ENCODE peak calls at places on chromosome 15, in four cellular contexts. L, U, Z and A are unnamed samples. For H3K27me3, the result is how much of the 10 kb centered on the place peaks cover.

GRCh38 chr15:42373274-42373673 is 14.0 kb downstream of the CAPN3 start:
- DNase-seq in L (no peak), U (peak), Z (no peak), A (no peak)

GRCh38 chr15:67145710-67146109 is 80.3 kb downstream of the SMAD3 start:
- DNase-seq in L (no peak), U (no peak), Z (no peak), A (no peak)

GRCh38 chr15:98150531-98150930 is 190.0 kb downstream of the ARRDC4 start:
- DNase-seq in L (no peak), U (no peak), Z (no peak), A (no peak)

GRCh38 chr15:90259524-90259923 is 5.9 kb upstream of the NGRN start:
- DNase-seq in L (no peak), U (no peak), Z (no peak), A (no peak)

GRCh38 chr15:71096676-71097075 is 18.6 kb upstream of the THSD4 start:
- DNase-seq in L (no peak), U (no peak), Z (no peak), A (no peak)

GRCh38 chr15:83323296-83323711 is 38.8 kb upstream of the BNC1 start:
- DNase-seq in L (no peak), U (no peak), Z (no peak), A (no peak)

GRCh38 chr15:31300208-31300661 is 26.4 kb upstream of the KLF13 start:
- DNase-seq in L (no peak), U (peak), Z (peak), A (peak)

GRCh38 chr15:25846377-25846776 is 16.8 kb downstream of the ATP10A start:
- DNase-seq in L (no peak), U (no peak), Z (no peak), A (no peak)

GRCh38 chr15:56805466-56806146 is 72.3 kb upstream of the ZNF280D start:
- DNase-seq in L (no peak), U (no peak), Z (no peak), A (no peak)

GRCh38 chr15:44034334-44034733 is 160.7 kb downstream of the FRMD5 start:
- DNase-seq in L (no peak), U (no peak), Z (no peak), A (no peak)

GRCh38 chr15:39597751-39598185 is 16.9 kb downstream of the THBS1 start:
- DNase-seq in L (no peak), U (no peak), Z (no peak), A (no peak)

GRCh38 chr15:71294636-71295241 is 179.5 kb downstream of the THSD4 start:
- DNase-seq in L (no peak), U (no peak), Z (no peak), A (no peak)

GRCh38 chr15:101051291-101052030 is 132.3 kb downstream of the LRRK1 start:
- DNase-seq in L (no peak), U (no peak), Z (no peak), A (peak)

GRCh38 chr15:77017761-77018720 is 23.1 kb downstream of the PSTPIP1 start:
- DNase-seq in L (no peak), U (no peak), Z (no peak), A (no peak)

GRCh38 chr15:77020348-77021087 is 25.6 kb downstream of the PSTPIP1 start:
- DNase-seq in L (no peak), U (no peak), Z (no peak), A (no peak)

GRCh38 chr15:77021088-77021481 is 26.2 kb downstream of the PSTPIP1 start:
- DNase-seq in L (no peak), U (no peak), Z (no peak), A (no peak)

GRCh38 chr15:77018796-77019475 is 24.0 kb downstream of the PSTPIP1 start:
- DNase-seq in L (no peak), U (no peak), Z (no peak), A (no peak)

GRCh38 chr15:77019476-77020331 is 24.8 kb downstream of the PSTPIP1 start:
- DNase-seq in L (no peak), U (no peak), Z (no peak), A (no peak)
- H3K4me3 ChIP-seq in L (no peak), U (no peak), Z (no peak), A (no peak)

GRCh38 chr15:38128389-38128788 is 124.2 kb upstream of the SPRED1 start:
- DNase-seq in L (no peak), U (no peak), Z (no peak), A (no peak)

GRCh38 chr15:38130200-38130567 is 122.5 kb upstream of the SPRED1 start:
- DNase-seq in L (peak), U (no peak), Z (no peak), A (no peak)

GRCh38 chr15:38134252-38134651 is 118.4 kb upstream of the SPRED1 start:
- DNase-seq in L (no peak), U (no peak), Z (no peak), A (no peak)

GRCh38 chr15:38129531-38130199 is 123.0 kb upstream of the SPRED1 start:
- DNase-seq in L (peak), U (peak), Z (no peak), A (peak)

GRCh38 chr15:38130739-38131498 is 121.7 kb upstream of the SPRED1 start:
- DNase-seq in L (peak), U (peak), Z (peak), A (no peak)
- H3K27me3 ChIP-seq in L (under half), U (under half), Z (under half), A (under half)

GRCh38 chr15:88376574-88377174 is 90.5 kb downstream of the MRPL46 start:
- DNase-seq in L (no peak), U (no peak), Z (no peak), A (no peak)

GRCh38 chr15:88382482-88382983 is 84.7 kb downstream of the MRPL46 start:
- DNase-seq in L (no peak), U (no peak), Z (no peak), A (no peak)

GRCh38 chr15:88378259-88378658 is 88.9 kb downstream of the MRPL46 start:
- DNase-seq in L (no peak), U (no peak), Z (no peak), A (no peak)

GRCh38 chr15:88375234-88375926 is 91.8 kb downstream of the MRPL46 start:
- DNase-seq in L (peak), U (no peak), Z (no peak), A (no peak)

DNA sequence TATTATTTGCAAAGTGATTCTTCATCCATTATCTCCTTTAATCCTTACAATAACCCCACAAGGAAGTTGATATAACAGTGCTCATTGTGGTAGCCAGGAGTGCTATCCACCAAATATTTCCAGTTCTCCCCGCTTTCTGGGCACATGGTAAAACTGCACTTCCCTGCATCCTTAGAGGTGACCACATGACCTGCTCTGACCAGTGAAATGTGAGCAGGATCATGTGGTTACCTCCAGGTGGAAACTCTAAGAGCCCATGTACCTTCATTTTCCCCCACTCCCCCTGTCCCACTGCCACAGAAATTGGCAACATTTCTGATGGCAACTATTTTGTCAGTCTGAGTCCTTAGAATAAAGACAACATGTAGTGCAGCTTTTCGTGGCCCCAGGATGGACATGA is 89.7 kb downstream of the MRPL46 start:
- DNase-seq in L (no peak), U (no peak), Z (no peak), A (no peak)
- TF ChIP-seq CTCF in L (no peak), U (no peak), Z (no peak), A (no peak)

DNA sequence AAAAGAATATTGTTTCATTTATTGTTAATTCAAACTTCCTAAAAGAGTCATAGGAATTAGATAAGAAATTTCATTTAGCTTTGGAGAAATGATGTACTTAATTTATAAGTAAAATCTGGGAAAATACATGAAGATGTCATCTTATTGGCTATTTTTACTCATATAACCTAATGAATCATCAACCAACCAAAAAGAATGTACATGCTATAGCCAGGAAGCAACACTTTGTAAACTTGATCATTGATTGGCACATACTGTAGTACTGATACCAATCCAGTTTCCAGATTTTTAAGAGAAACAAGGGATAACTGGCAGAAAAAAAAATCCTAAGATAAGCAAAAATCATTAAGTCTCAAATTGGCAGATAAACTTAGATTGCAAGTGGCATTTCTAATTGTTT is 207.9 kb upstream of the CDIN1 start:
- DNase-seq in L (no peak), U (no peak), Z (no peak), A (no peak)
- H3K4me3 ChIP-seq in L (no peak), U (no peak), Z (no peak), A (no peak)

DNA sequence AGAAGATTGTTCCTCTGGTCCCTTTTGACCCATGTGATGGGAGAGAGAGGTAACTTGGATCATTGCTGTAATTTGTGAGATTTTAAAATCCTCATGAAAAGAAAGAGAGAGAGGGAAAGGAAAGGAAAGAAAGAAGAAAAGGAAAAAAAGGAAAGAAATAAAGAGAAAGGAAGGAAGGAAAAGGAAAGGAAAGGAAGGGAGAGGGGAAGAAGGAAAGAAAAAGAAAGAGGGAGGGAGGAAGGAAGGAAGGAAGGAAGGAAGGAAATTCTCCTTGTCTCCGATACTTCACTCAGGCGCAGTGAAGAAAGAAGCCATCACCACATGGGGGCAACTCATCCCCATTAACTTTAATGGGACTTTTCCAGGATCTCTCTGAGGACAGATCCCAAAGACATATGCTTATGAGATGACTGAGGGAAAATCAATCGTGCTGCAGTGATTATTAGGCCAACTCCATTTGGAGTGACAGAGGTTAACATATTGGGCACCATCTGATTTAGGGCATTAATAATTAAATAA is 123.0 kb downstream of the MEGF11 start:
- DNase-seq in L (no peak), U (no peak), Z (no peak), A (no peak)
- H3K27me3 ChIP-seq in L (under half), U (under half), Z (under half), A (under half)

DNA sequence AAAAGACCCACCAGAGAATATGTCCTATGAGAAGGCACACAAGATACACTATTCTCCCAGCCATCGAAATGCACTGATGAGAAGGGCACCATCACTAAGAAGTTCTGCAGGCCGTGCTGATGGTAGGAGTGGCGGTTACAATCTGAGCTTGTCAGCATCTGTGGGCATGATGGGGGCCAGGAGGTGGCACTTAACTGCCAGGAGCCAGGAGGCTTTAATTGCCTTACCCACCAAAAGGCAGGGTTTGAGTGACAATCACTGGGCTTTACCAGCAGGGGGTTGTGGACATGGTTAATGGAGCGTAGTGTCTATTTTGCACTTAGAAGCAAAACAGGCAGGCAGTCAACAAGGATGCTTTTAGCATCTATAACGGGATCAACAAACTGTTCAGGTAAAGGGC is 16.0 kb upstream of the SQOR start:
- DNase-seq in L (peak), U (no peak), Z (no peak), A (no peak)
- TF ChIP-seq CTCF in L (no peak), U (no peak), Z (no peak), A (no peak)